ENCODE peak calls at places on chromosomes 2 and 18, in nine cellular contexts. Z is GM23338, X is cardiac muscle cell, M is smooth muscle cell of the brain vasculature, I is NCI-H510A treated with DMSO at 0.1 percent for 48 hours, W is cardiac fibroblast, A is fibroblast of the aortic adventitia, Q is D341Med, K is GM04503. F is an unnamed sample.

GRCh38 chr18:2413352-2413751 is 158.0 kb downstream of the METTL4 start:
- DNase-seq in Z (no peak), X (no peak), M (no peak), I (no peak), W (no peak), A (no peak), Q (no peak), K (no peak), F (no peak)

GRCh38 chr2:29105375-29105774 is 9.8 kb upstream of the CLIP4 start:
- DNase-seq in Z (peak; percentile 6), X (no peak), M (no peak), I (no peak), W (no peak), A (no peak), Q (no peak), K (no peak), F (no peak)

GRCh38 chr18:3758531-3758930 is 308.6 kb downstream of the TGIF1 start:
- DNase-seq in Z (no peak), X (no peak), M (no peak), I (no peak), W (peak; percentile 94), A (peak; percentile 42), Q (no peak), K (no peak), F (no peak)

GRCh38 chr18:7697306-7697705 is 130.2 kb downstream of the PTPRM start:
- DNase-seq in Z (no peak), X (no peak), M (no peak), I (no peak), W (no peak), A (no peak), Q (no peak), K (no peak), F (no peak)

GRCh38 chr2:45993476-45993991 is 303.7 kb upstream of the EPAS1 start:
- DNase-seq in Z (peak; percentile 94), X (peak; percentile 82), M (peak; percentile 49), I (peak; percentile 76), W (peak; percentile 92), A (peak; percentile 94), Q (peak; percentile 65), K (no peak), F (peak; percentile 74)

GRCh38 chr18:34661464-34662087 is 48.5 kb upstream of the DTNA start:
- DNase-seq in Z (peak; percentile 87), X (peak; percentile 59), M (no peak), I (peak; percentile 68), W (peak; percentile 70), A (peak; percentile 63), Q (peak; percentile 75), K (no peak), F (peak; percentile 31)

GRCh38 chr2:162732946-162733698 is 105.4 kb downstream of the KCNH7 start:
- DNase-seq in Z (peak; percentile 51), X (no peak), M (no peak), I (peak; percentile 91), W (no peak), A (no peak), Q (no peak), K (no peak), F (no peak)

GRCh38 chr2:96147593-96148201 is 2.5 kb upstream of the DUSP2 start:
- DNase-seq in Z (no peak), X (peak; percentile 83), M (no peak), I (no peak), W (no peak), A (peak; percentile 3), Q (no peak), K (no peak), F (no peak)

GRCh38 chr18:73261243-73261642 is 393.5 kb upstream of the NETO1 start:
- DNase-seq in Z (no peak), X (no peak), M (no peak), I (no peak), W (no peak), A (no peak), Q (no peak), K (no peak), F (no peak)

GRCh38 chr2:8515390-8515761 is 166.5 kb upstream of the ID2 start:
- DNase-seq in Z (no peak), X (no peak), M (no peak), I (no peak), W (no peak), A (no peak), Q (no peak), K (no peak), F (no peak)

GRCh38 chr2:191066281-191067233 is 52.6 kb upstream of the STAT1 start:
- DNase-seq in Z (no peak), X (no peak), M (no peak), I (no peak), W (no peak), A (no peak), Q (no peak), K (no peak), F (no peak)

GRCh38 chr2:63257473-63257872 is 206.8 kb downstream of the OTX1 start:
- DNase-seq in Z (no peak), X (no peak), M (no peak), I (no peak), W (no peak), A (no peak), Q (no peak), K (no peak), F (no peak)

GRCh38 chr18:36297419-36298112 is at the start of gene FHOD3:
- DNase-seq in Z (peak; percentile 87), X (peak; percentile 92), M (no peak), I (peak; percentile 73), W (peak; percentile 55), A (peak; percentile 47), Q (peak; percentile 94), K (no peak), F (no peak)

GRCh38 chr18:79528296-79528695 is 132.6 kb downstream of the NFATC1 start:
- DNase-seq in Z (no peak), X (no peak), M (no peak), I (no peak), W (no peak), A (no peak), Q (no peak), K (no peak), F (no peak)

GRCh38 chr2:105139556-105140236 is 101.8 kb downstream of the MRPS9 start:
- DNase-seq in Z (no peak), X (no peak), M (no peak), I (no peak), W (no peak), A (no peak), Q (no peak), K (no peak), F (no peak)

GRCh38 chr2:20551231-20551944 is 99.5 kb downstream of the HS1BP3 start:
- DNase-seq in Z (no peak), X (no peak), M (no peak), I (no peak), W (no peak), A (no peak), Q (no peak), K (no peak), F (no peak)

GRCh38 chr2:88452980-88453582 is 588 bp upstream of the FOXI3 start:
- DNase-seq in Z (peak; percentile 58), X (peak; percentile 22), M (no peak), I (peak; percentile 45), W (peak; percentile 25), A (peak; percentile 26), Q (no peak), K (no peak), F (peak; percentile 7)

GRCh38 chr2:19031642-19032041 is 326.8 kb downstream of the OSR1 start:
- DNase-seq in Z (no peak), X (no peak), M (no peak), I (no peak), W (peak; percentile 16), A (no peak), Q (no peak), K (no peak), F (no peak)

F was measured in glomerular endothelial cell.